ENCODE peak calls at places on chromosomes 11 and 22, in five cellular contexts. I, F, E, U and H are unnamed samples.

GRCh38 chr11:123054301-123055065 is 7.5 kb downstream of the HSPA8 start:
- DNase-seq in U (no peak), I (no peak), E (peak), F (no peak), H (no peak)

GRCh38 chr22:48464246-48464645 is 1363.4 kb downstream of the BRD1 start:
- DNase-seq in F (no peak), I (no peak), U (no peak), E (no peak), H (no peak)

GRCh38 chr11:57321996-57322880 is 2.5 kb downstream of the TNKS1BP1 start:
- DNase-seq in F (no peak), U (no peak), E (peak), I (peak), H (no peak)

GRCh38 chr22:45204751-45205623 is 35.7 kb downstream of the KIAA0930 start:
- DNase-seq in F (no peak), E (no peak), U (no peak), I (peak), H (no peak)

GRCh38 chr11:122068096-122068495 is 47.9 kb downstream of the BLID start:
- DNase-seq in F (no peak), U (no peak), I (no peak), E (no peak), H (no peak)

GRCh38 chr22:29932121-29932520 is 49.1 kb downstream of the MTMR3 start:
- DNase-seq in U (no peak), I (no peak), F (no peak), E (no peak), H (no peak)

GRCh38 chr22:19868773-19869471 is 14.2 kb upstream of the GNB1L start:
- DNase-seq in I (no peak), F (peak), U (peak), E (no peak), H (no peak)

GRCh38 chr11:70643642-70644041 is 245.3 kb downstream of the CTTN start:
- DNase-seq in I (peak), E (no peak), F (no peak), U (no peak), H (no peak)

GRCh38 chr11:129508163-129508562 is 132.5 kb downstream of the BARX2 start:
- DNase-seq in U (no peak), F (no peak), E (no peak), I (no peak), H (no peak)